ENCODE peak calls at places on chromosome 9, in eight cellular contexts. One of them, this sample, is unnamed.

GRCh38 chr9:129109504-129109903 is 1.1 kb downstream of the CRAT start:
- DNase-seq in AG04450: no peak
- DNase-seq in tibial artery: peak
- DNase-seq in lower leg skin: peak
- DNase-seq in cardiac muscle cell: peak
- DNase-seq in IMR-90: no peak
- DNase-seq in CD8-positive, alpha-beta T cell: no peak
- DNase-seq in epithelial cell of esophagus: peak
- DNase-seq in this sample: peak

GRCh38 chr9:136370037-136370436 is 3.4 kb downstream of the CARD9 start:
- DNase-seq in AG04450: no peak
- DNase-seq in tibial artery: no peak
- DNase-seq in lower leg skin: no peak
- DNase-seq in cardiac muscle cell: no peak
- DNase-seq in IMR-90: no peak
- DNase-seq in CD8-positive, alpha-beta T cell: no peak
- DNase-seq in epithelial cell of esophagus: no peak
- DNase-seq in this sample: no peak

GRCh38 chr9:19787672-19788071 is 1.2 kb downstream of the SLC24A2 start:
- DNase-seq in AG04450: no peak
- DNase-seq in tibial artery: no peak
- DNase-seq in lower leg skin: no peak
- DNase-seq in cardiac muscle cell: no peak
- DNase-seq in IMR-90: no peak
- DNase-seq in CD8-positive, alpha-beta T cell: no peak
- DNase-seq in epithelial cell of esophagus: no peak
- DNase-seq in this sample: no peak

GRCh38 chr9:36041491-36041890 is 4.8 kb downstream of the RECK start:
- DNase-seq in AG04450: no peak
- DNase-seq in tibial artery: no peak
- DNase-seq in lower leg skin: no peak
- DNase-seq in cardiac muscle cell: no peak
- DNase-seq in IMR-90: no peak
- DNase-seq in CD8-positive, alpha-beta T cell: no peak
- DNase-seq in epithelial cell of esophagus: no peak
- DNase-seq in this sample: no peak

GRCh38 chr9:36136277-36136893 is at the start of gene GLIPR2:
- DNase-seq in AG04450: no peak
- DNase-seq in tibial artery: peak
- DNase-seq in lower leg skin: no peak
- DNase-seq in cardiac muscle cell: peak
- DNase-seq in IMR-90: peak
- DNase-seq in CD8-positive, alpha-beta T cell: peak
- DNase-seq in epithelial cell of esophagus: peak
- DNase-seq in this sample: peak

GRCh38 chr9:123353984-123354591 is 1.9 kb upstream of the CRB2 start:
- DNase-seq in AG04450: peak
- DNase-seq in tibial artery: peak
- DNase-seq in lower leg skin: peak
- DNase-seq in cardiac muscle cell: peak
- DNase-seq in IMR-90: peak
- DNase-seq in CD8-positive, alpha-beta T cell: peak
- DNase-seq in epithelial cell of esophagus: peak
- DNase-seq in this sample: peak

GRCh38 chr9:81083821-81084512 is 605.4 kb downstream of the TLE1 start:
- DNase-seq in AG04450: no peak
- DNase-seq in tibial artery: no peak
- DNase-seq in lower leg skin: no peak
- DNase-seq in cardiac muscle cell: peak
- DNase-seq in IMR-90: peak
- DNase-seq in CD8-positive, alpha-beta T cell: no peak
- DNase-seq in epithelial cell of esophagus: peak
- DNase-seq in this sample: peak

GRCh38 chr9:129591916-129592315 is 29.0 kb downstream of the C9orf50 start:
- DNase-seq in AG04450: no peak
- DNase-seq in tibial artery: no peak
- DNase-seq in lower leg skin: no peak
- DNase-seq in cardiac muscle cell: no peak
- DNase-seq in IMR-90: no peak
- DNase-seq in CD8-positive, alpha-beta T cell: no peak
- DNase-seq in epithelial cell of esophagus: no peak
- DNase-seq in this sample: no peak

GRCh38 chr9:78986446-78986845 is 585.3 kb upstream of the TLE4 start:
- DNase-seq in AG04450: no peak
- DNase-seq in tibial artery: no peak
- DNase-seq in lower leg skin: no peak
- DNase-seq in cardiac muscle cell: no peak
- DNase-seq in IMR-90: no peak
- DNase-seq in CD8-positive, alpha-beta T cell: no peak
- DNase-seq in epithelial cell of esophagus: no peak
- DNase-seq in this sample: peak

GRCh38 chr9:35753466-35753865 is 610 bp downstream of the MSMP start:
- DNase-seq in AG04450: no peak
- DNase-seq in tibial artery: no peak
- DNase-seq in lower leg skin: no peak
- DNase-seq in cardiac muscle cell: no peak
- DNase-seq in IMR-90: no peak
- DNase-seq in CD8-positive, alpha-beta T cell: no peak
- DNase-seq in epithelial cell of esophagus: no peak
- DNase-seq in this sample: no peak

GRCh38 chr9:113933188-113933587 is 57.1 kb downstream of the ZNF618 start:
- DNase-seq in AG04450: no peak
- DNase-seq in tibial artery: peak
- DNase-seq in lower leg skin: no peak
- DNase-seq in cardiac muscle cell: peak
- DNase-seq in IMR-90: no peak
- DNase-seq in CD8-positive, alpha-beta T cell: no peak
- DNase-seq in epithelial cell of esophagus: no peak
- DNase-seq in this sample: no peak

GRCh38 chr9:131562032-131562959 is 17.0 kb downstream of the PRRT1B start:
- DNase-seq in AG04450: no peak
- DNase-seq in tibial artery: no peak
- DNase-seq in lower leg skin: no peak
- DNase-seq in cardiac muscle cell: peak
- DNase-seq in IMR-90: peak
- DNase-seq in CD8-positive, alpha-beta T cell: no peak
- DNase-seq in epithelial cell of esophagus: peak
- DNase-seq in this sample: no peak

GRCh38 chr9:136299116-136299515 is 4.8 kb downstream of the CCDC187 start:
- DNase-seq in AG04450: no peak
- DNase-seq in tibial artery: no peak
- DNase-seq in lower leg skin: no peak
- DNase-seq in cardiac muscle cell: no peak
- DNase-seq in IMR-90: no peak
- DNase-seq in CD8-positive, alpha-beta T cell: no peak
- DNase-seq in epithelial cell of esophagus: no peak
- DNase-seq in this sample: no peak

GRCh38 chr9:7704543-7704942 is 95.0 kb downstream of the DMAC1 start:
- DNase-seq in AG04450: no peak
- DNase-seq in tibial artery: no peak
- DNase-seq in lower leg skin: no peak
- DNase-seq in cardiac muscle cell: no peak
- DNase-seq in IMR-90: no peak
- DNase-seq in CD8-positive, alpha-beta T cell: no peak
- DNase-seq in epithelial cell of esophagus: no peak
- DNase-seq in this sample: no peak

GRCh38 chr9:127144670-127145458 is 22.4 kb upstream of the ANGPTL2 start:
- DNase-seq in AG04450: no peak
- DNase-seq in tibial artery: no peak
- DNase-seq in lower leg skin: no peak
- DNase-seq in cardiac muscle cell: peak
- DNase-seq in IMR-90: no peak
- DNase-seq in CD8-positive, alpha-beta T cell: no peak
- DNase-seq in epithelial cell of esophagus: no peak
- DNase-seq in this sample: no peak

GRCh38 chr9:37650299-37650872 is 368 bp upstream of the FRMPD1 start:
- DNase-seq in AG04450: no peak
- DNase-seq in tibial artery: no peak
- DNase-seq in lower leg skin: no peak
- DNase-seq in cardiac muscle cell: no peak
- DNase-seq in IMR-90: no peak
- DNase-seq in CD8-positive, alpha-beta T cell: no peak
- DNase-seq in epithelial cell of esophagus: no peak
- DNase-seq in this sample: no peak
- H3K4me3 ChIP-seq in AG04450: no peak
- H3K4me3 ChIP-seq in tibial artery: peak
- H3K4me3 ChIP-seq in lower leg skin: no peak
- H3K4me3 ChIP-seq in cardiac muscle cell: peak
- H3K4me3 ChIP-seq in IMR-90: peak
- H3K4me3 ChIP-seq in CD8-positive, alpha-beta T cell: no peak
- H3K4me3 ChIP-seq in epithelial cell of esophagus: no peak
- H3K4me3 ChIP-seq in this sample: no peak

GRCh38 chr9:4680178-4680535 is 788 bp downstream of the CDC37L1 start:
- DNase-seq in AG04450: no peak
- DNase-seq in tibial artery: no peak
- DNase-seq in lower leg skin: no peak
- DNase-seq in cardiac muscle cell: no peak
- DNase-seq in IMR-90: no peak
- DNase-seq in CD8-positive, alpha-beta T cell: no peak
- DNase-seq in epithelial cell of esophagus: no peak
- DNase-seq in this sample: no peak
- TF ChIP-seq CTCF in AG04450: no peak
- TF ChIP-seq CTCF in tibial artery: no peak
- TF ChIP-seq CTCF in lower leg skin: no peak
- TF ChIP-seq CTCF in cardiac muscle cell: no peak
- TF ChIP-seq CTCF in IMR-90: no peak
- TF ChIP-seq CTCF in CD8-positive, alpha-beta T cell: no peak
- TF ChIP-seq CTCF in epithelial cell of esophagus: no peak
- TF ChIP-seq CTCF in this sample: no peak

DNA sequence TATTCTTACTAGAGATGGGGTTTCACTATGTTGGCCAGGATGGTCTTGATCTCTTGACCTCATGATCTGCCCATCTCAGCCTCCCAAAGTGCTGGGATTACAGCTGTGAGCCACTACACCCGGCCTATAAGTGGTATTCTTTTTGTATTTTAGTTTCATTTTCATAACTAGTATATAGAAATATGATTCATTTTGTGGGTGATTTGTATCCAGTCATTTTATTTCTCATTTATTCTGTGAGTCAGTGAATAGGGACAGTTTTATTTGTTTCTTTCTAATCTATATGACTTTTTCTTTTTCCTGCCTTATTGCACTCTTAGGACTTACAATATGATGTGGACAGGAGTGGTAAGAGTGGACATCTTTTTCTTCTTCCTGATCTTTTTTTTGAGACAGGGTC is 112.9 kb downstream of the AOPEP start:
- DNase-seq in AG04450: no peak
- DNase-seq in tibial artery: no peak
- DNase-seq in lower leg skin: no peak
- DNase-seq in cardiac muscle cell: no peak
- DNase-seq in IMR-90: no peak
- DNase-seq in CD8-positive, alpha-beta T cell: no peak
- DNase-seq in epithelial cell of esophagus: no peak
- DNase-seq in this sample: no peak
- H3K4me3 ChIP-seq in AG04450: no peak
- H3K4me3 ChIP-seq in tibial artery: no peak
- H3K4me3 ChIP-seq in lower leg skin: no peak
- H3K4me3 ChIP-seq in cardiac muscle cell: no peak
- H3K4me3 ChIP-seq in IMR-90: no peak
- H3K4me3 ChIP-seq in CD8-positive, alpha-beta T cell: no peak
- H3K4me3 ChIP-seq in epithelial cell of esophagus: no peak
- H3K4me3 ChIP-seq in this sample: no peak

GRCh38 chr9:87382902-87383301 is 114.8 kb upstream of the DAPK1 start:
- DNase-seq in AG04450: no peak
- DNase-seq in tibial artery: peak
- DNase-seq in lower leg skin: no peak
- DNase-seq in cardiac muscle cell: peak
- DNase-seq in IMR-90: peak
- DNase-seq in CD8-positive, alpha-beta T cell: no peak
- DNase-seq in epithelial cell of esophagus: peak
- DNase-seq in this sample: peak

GRCh38 chr9:87379300-87379699 is 118.4 kb upstream of the DAPK1 start:
- DNase-seq in AG04450: no peak
- DNase-seq in tibial artery: no peak
- DNase-seq in lower leg skin: no peak
- DNase-seq in cardiac muscle cell: no peak
- DNase-seq in IMR-90: no peak
- DNase-seq in CD8-positive, alpha-beta T cell: no peak
- DNase-seq in epithelial cell of esophagus: no peak
- DNase-seq in this sample: no peak

GRCh38 chr9:87381050-87381711 is 116.5 kb upstream of the DAPK1 start:
- DNase-seq in AG04450: no peak
- DNase-seq in tibial artery: no peak
- DNase-seq in lower leg skin: no peak
- DNase-seq in cardiac muscle cell: peak
- DNase-seq in IMR-90: peak
- DNase-seq in CD8-positive, alpha-beta T cell: no peak
- DNase-seq in epithelial cell of esophagus: no peak
- DNase-seq in this sample: peak

GRCh38 chr9:87383341-87384150 is 114.1 kb upstream of the DAPK1 start:
- DNase-seq in AG04450: no peak
- DNase-seq in tibial artery: no peak
- DNase-seq in lower leg skin: no peak
- DNase-seq in cardiac muscle cell: no peak
- DNase-seq in IMR-90: no peak
- DNase-seq in CD8-positive, alpha-beta T cell: no peak
- DNase-seq in epithelial cell of esophagus: no peak
- DNase-seq in this sample: no peak

DNA sequence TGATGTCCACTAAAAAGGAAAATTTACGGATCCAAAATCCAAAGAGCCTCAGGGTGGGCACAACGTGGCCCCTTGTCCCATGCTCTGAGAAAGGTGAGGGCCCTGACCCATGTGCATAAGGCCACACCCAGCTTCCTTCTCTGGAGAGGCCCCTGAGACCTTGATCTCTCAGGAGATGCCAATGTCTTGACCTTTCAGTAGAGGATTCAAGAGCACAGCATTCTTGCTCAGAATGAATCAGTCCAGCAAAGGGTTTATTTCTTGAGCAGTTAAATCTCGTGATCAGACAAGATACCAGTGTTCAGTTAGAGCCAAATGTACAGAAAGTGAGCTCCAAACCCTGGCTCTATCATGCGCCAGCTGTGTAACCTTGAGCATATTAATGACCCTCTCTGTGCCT is 115.9 kb upstream of the DAPK1 start:
- DNase-seq in AG04450: no peak
- DNase-seq in tibial artery: no peak
- DNase-seq in lower leg skin: no peak
- DNase-seq in cardiac muscle cell: peak
- DNase-seq in IMR-90: no peak
- DNase-seq in CD8-positive, alpha-beta T cell: no peak
- DNase-seq in epithelial cell of esophagus: no peak
- DNase-seq in this sample: peak
- TF ChIP-seq CTCF in AG04450: no peak
- TF ChIP-seq CTCF in tibial artery: no peak
- TF ChIP-seq CTCF in lower leg skin: no peak
- TF ChIP-seq CTCF in cardiac muscle cell: no peak
- TF ChIP-seq CTCF in IMR-90: no peak
- TF ChIP-seq CTCF in CD8-positive, alpha-beta T cell: no peak
- TF ChIP-seq CTCF in epithelial cell of esophagus: no peak
- TF ChIP-seq CTCF in this sample: no peak

GRCh38 chr9:68488126-68488525 is 52.6 kb downstream of the TMEM252 start:
- DNase-seq in AG04450: no peak
- DNase-seq in tibial artery: no peak
- DNase-seq in lower leg skin: no peak
- DNase-seq in cardiac muscle cell: no peak
- DNase-seq in IMR-90: no peak
- DNase-seq in CD8-positive, alpha-beta T cell: no peak
- DNase-seq in epithelial cell of esophagus: no peak
- DNase-seq in this sample: no peak
- H3K4me3 ChIP-seq in AG04450: no peak
- H3K4me3 ChIP-seq in tibial artery: no peak
- H3K4me3 ChIP-seq in lower leg skin: no peak
- H3K4me3 ChIP-seq in cardiac muscle cell: no peak
- H3K4me3 ChIP-seq in IMR-90: no peak
- H3K4me3 ChIP-seq in CD8-positive, alpha-beta T cell: no peak
- H3K4me3 ChIP-seq in epithelial cell of esophagus: no peak
- H3K4me3 ChIP-seq in this sample: no peak